ENCODE peak calls at places on chromosomes 4 and X, in eight cellular contexts. X is HCT116, P is HepG2, I is GM23338, J is upper lobe of left lung, K is Panc1, Q is K562, U is GM12878. G is an unnamed sample.

GRCh38 chrX:137263374-137263773 is 229.6 kb upstream of the GPR101 start:
- ATAC-seq in X (no peak), P (no peak), I (no peak), J (no peak), K (no peak), Q (no peak), U (no peak), G (no peak)

GRCh38 chr4:44157611-44158277 is 290.9 kb downstream of the KCTD8 start:
- ATAC-seq in X (no peak), P (no peak), I (no peak), J (no peak), K (peak), Q (no peak), U (no peak), G (no peak)

GRCh38 chrX:48606091-48606490 is 8.8 kb downstream of the WDR13 start:
- ATAC-seq in X (peak), P (no peak), I (peak), J (no peak), K (no peak), Q (peak), U (no peak), G (no peak)

GRCh38 chr4:6245246-6246169 is 24.1 kb upstream of the WFS1 start:
- ATAC-seq in X (no peak), P (no peak), I (peak), J (peak), K (no peak), Q (no peak), U (no peak), G (no peak)

GRCh38 chr4:183399616-183400015 is 44.8 kb upstream of the CDKN2AIP start:
- ATAC-seq in X (no peak), P (no peak), I (no peak), J (peak), K (no peak), Q (no peak), U (no peak), G (no peak)

GRCh38 chr4:57270350-57270749 is 160.2 kb upstream of the IGFBP7 start:
- ATAC-seq in X (no peak), P (no peak), I (no peak), J (peak), K (no peak), Q (peak), U (no peak), G (peak)

GRCh38 chrX:87941841-87942240 is 424.2 kb downstream of the KLHL4 start:
- ATAC-seq in X (no peak), P (no peak), I (no peak), J (no peak), K (no peak), Q (no peak), U (no peak), G (no peak)

GRCh38 chr4:41358626-41359025 is 101.9 kb downstream of the UCHL1 start:
- ATAC-seq in X (no peak), P (no peak), I (no peak), J (peak), K (no peak), Q (no peak), U (no peak), G (no peak)

GRCh38 chr4:94139931-94140612 is 67.6 kb upstream of the SMARCAD1 start:
- ATAC-seq in X (no peak), P (peak), I (peak), J (no peak), K (no peak), Q (peak), U (no peak), G (no peak)

GRCh38 chr4:106502106-106502699 is 133.6 kb upstream of the GIMD1 start:
- ATAC-seq in X (peak), P (peak), I (peak), J (peak), K (peak), Q (peak), U (peak), G (no peak)

GRCh38 chr4:180081072-180081471 is 2162.1 kb upstream of the TENM3 start:
- ATAC-seq in X (no peak), P (no peak), I (no peak), J (no peak), K (no peak), Q (no peak), U (no peak), G (no peak)

GRCh38 chr4:74805601-74806000 is 11.3 kb upstream of the BTC start:
- ATAC-seq in X (peak), P (peak), I (no peak), J (no peak), K (no peak), Q (no peak), U (no peak), G (no peak)

GRCh38 chrX:74242050-74242449 is 61.9 kb upstream of the ZCCHC13 start:
- ATAC-seq in X (peak), P (peak), I (no peak), J (no peak), K (no peak), Q (no peak), U (no peak), G (peak)

GRCh38 chrX:30652527-30653414 is 452 bp upstream of the GK start:
- ATAC-seq in X (peak), P (peak), I (peak), J (peak), K (peak), Q (peak), U (peak), G (peak)

GRCh38 chrX:151985955-151986354 is 11.5 kb upstream of the GABRE start:
- ATAC-seq in X (no peak), P (peak), I (no peak), J (peak), K (no peak), Q (peak), U (no peak), G (peak)

GRCh38 chr4:44861756-44862155 is 135.4 kb upstream of the GNPDA2 start:
- ATAC-seq in X (no peak), P (no peak), I (no peak), J (no peak), K (no peak), Q (no peak), U (no peak), G (no peak)

GRCh38 chrX:149398027-149398426 is 107.1 kb downstream of the IDS start:
- ATAC-seq in X (no peak), P (no peak), I (peak), J (no peak), K (no peak), Q (no peak), U (no peak), G (no peak)

GRCh38 chr4:8506373-8507250 is 66.0 kb downstream of the TRMT44 start:
- ATAC-seq in X (no peak), P (no peak), I (peak), J (peak), K (no peak), Q (no peak), U (no peak), G (peak)

GRCh38 chr4:25879091-25879584 is 16.4 kb upstream of the SEL1L3 start:
- ATAC-seq in X (no peak), P (no peak), I (no peak), J (no peak), K (no peak), Q (no peak), U (no peak), G (no peak)

GRCh38 chrX:96383428-96383827 is 301.2 kb upstream of the DIAPH2 start:
- ATAC-seq in X (no peak), P (no peak), I (no peak), J (no peak), K (no peak), Q (no peak), U (no peak), G (no peak)

GRCh38 chr4:20085653-20086052 is 166.1 kb upstream of the SLIT2 start:
- ATAC-seq in X (no peak), P (no peak), I (no peak), J (no peak), K (no peak), Q (no peak), U (no peak), G (no peak)

GRCh38 chr4:147963839-147964238 is 232.0 kb downstream of the ARHGAP10 start:
- ATAC-seq in X (no peak), P (no peak), I (no peak), J (peak), K (no peak), Q (no peak), U (no peak), G (peak)

GRCh38 chrX:131792789-131793462 is 230.2 kb upstream of the STK26 start:
- ATAC-seq in X (no peak), P (no peak), I (no peak), J (no peak), K (peak), Q (no peak), U (peak), G (peak)

GRCh38 chr4:161554372-161554990 is 609.3 kb downstream of the FSTL5 start:
- ATAC-seq in X (peak), P (no peak), I (no peak), J (no peak), K (peak), Q (no peak), U (peak), G (no peak)

GRCh38 chr4:84967292-84967651 is 782 bp upstream of the WDFY3 start:
- ATAC-seq in X (no peak), P (no peak), I (no peak), J (peak), K (no peak), Q (peak), U (no peak), G (peak)
- TF ChIP-seq POLR2AphosphoS5 in X (no peak), P (no peak), I (no peak), J (peak), K (no peak), Q (no peak), U (no peak), G (peak)

DNA sequence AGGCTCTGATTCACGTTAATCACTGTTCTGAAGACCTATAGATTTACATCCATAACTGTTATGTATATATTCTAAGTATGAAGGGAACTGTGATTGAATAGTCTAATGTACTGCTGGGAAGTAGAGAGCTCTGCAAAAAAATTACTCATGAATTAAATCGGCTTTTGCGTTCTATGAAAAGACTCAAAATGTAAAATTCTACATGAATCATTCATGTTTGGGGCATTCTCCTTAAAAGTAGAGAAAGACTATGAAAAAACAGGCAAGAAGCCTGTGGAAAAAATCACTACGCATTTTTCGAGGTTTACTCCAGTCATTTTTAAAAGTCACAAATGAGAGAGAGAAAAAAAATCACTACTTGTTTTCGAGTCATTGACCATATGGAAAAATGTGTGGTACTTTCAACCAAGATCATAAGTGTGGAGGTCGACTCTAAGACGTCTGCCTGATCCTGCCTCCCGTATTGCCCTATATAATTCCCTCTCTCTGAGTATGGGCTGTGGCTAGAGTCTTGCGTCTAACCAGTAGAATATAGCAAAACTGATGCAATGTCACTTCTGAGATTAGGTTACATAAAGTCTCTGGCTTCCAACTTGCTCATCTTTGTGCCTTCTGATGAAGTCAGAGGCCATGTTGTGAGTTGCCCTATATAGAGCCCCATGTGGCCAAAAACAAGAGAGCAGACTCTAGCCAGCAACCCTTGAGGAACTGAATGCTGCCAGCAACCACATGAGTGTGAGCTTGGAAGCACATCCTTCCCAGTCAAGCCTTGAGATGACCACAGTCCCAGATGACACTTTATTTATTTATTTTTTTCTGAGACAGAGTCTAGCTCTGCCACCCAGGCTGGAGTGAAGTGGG is 32.1 kb upstream of the VEGFD start:
- ATAC-seq in X (no peak), P (no peak), I (peak), J (no peak), K (no peak), Q (peak), U (peak), G (no peak)
- TF ChIP-seq POLR2AphosphoS5 in X (no peak), P (no peak), I (no peak), J (no peak), K (no peak), Q (no peak), U (no peak), G (no peak)

DNA sequence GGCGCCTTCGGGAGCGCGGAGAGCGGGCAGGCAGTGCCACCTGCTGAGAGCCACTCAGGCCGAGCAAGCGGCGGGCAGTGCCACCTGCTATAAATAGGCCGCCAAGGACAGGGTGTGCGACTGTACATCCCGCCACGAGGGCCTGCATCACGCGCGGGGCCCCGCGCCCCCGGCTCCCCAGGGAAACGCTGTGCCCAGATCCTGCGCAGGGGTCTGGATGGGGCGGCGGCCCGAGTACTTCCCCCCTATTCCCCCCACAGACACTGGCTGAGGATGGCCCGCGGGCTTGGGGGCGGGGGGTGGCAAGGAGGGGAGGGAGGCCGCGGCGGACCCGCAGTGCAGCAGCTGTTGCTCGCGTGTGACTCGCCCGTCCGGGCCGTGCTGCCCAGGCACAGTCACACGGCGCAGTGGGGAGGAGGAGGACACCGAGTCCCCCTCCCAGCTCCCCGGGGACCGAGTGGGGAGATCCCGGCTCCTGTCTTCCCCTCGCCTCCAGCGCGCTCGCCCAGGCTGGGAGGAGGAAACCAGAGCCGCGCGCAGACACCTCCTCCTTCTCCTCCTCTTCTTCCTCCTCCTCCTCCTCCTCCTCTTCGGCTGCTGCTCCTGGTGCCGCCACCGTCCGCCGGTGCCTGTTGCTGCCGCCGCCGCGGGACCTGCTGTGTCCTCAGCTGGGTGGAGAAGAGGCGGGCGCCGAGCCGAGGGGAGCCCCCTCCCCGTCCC is at the start of gene TBC1D1:
- ATAC-seq in X (peak), P (peak), I (peak), J (peak), K (peak), Q (peak), U (peak), G (peak)
- TF ChIP-seq POLR2AphosphoS5 in X (no peak), P (no peak), I (no peak), J (peak), K (no peak), Q (no peak), U (peak), G (peak)

GRCh38 chr4:168553714-168554370 is 57.0 kb downstream of the PALLD start:
- ATAC-seq in X (no peak), P (no peak), I (no peak), J (no peak), K (no peak), Q (no peak), U (no peak), G (no peak)

GRCh38 chr4:168551945-168552695 is 55.3 kb downstream of the PALLD start:
- ATAC-seq in X (peak), P (no peak), I (peak), J (peak), K (no peak), Q (peak), U (peak), G (no peak)

GRCh38 chr4:168550071-168550766 is 53.4 kb downstream of the PALLD start:
- ATAC-seq in X (peak), P (no peak), I (peak), J (no peak), K (no peak), Q (no peak), U (no peak), G (no peak)

GRCh38 chr4:168551211-168551610 is 54.4 kb downstream of the PALLD start:
- ATAC-seq in X (no peak), P (no peak), I (no peak), J (no peak), K (no peak), Q (no peak), U (no peak), G (no peak)

GRCh38 chr4:168549145-168549544 is 52.3 kb downstream of the PALLD start:
- ATAC-seq in X (no peak), P (no peak), I (no peak), J (no peak), K (no peak), Q (no peak), U (no peak), G (no peak)
- TF ChIP-seq POLR2AphosphoS5 in X (no peak), P (no peak), I (no peak), J (no peak), K (no peak), Q (no peak), U (no peak), G (no peak)